ENCODE peak calls at places on chromosomes 2 and 18, in nine cellular contexts. H is Right ventricle myocardium superior; P is ovary; V is HT-29; M is CD8-positive, alpha-beta memory T cell; W is stimulated activated CD8-positive, alpha-beta memory T cell treated with anti-CD3 and anti-CD28 coated beads, Interleukin-7, amount 100 ng/mL, for 1 hour; Z is EH; K is activated CD8-positive, alpha-beta T cell treated with anti-CD3 and anti-CD28 coated beads for 36 hours; Y is HTR-8/SVneo. S is an unnamed sample.

GRCh38 chr2:233093721-233094120 is 33.6 kb downstream of the INPP5D start:
- DNase-seq in H (no peak), P (no peak), V (no peak), M (no peak), W (no peak), Z (no peak), K (no peak), Y (no peak), S (no peak)

GRCh38 chr2:239873656-239874635 is 151.2 kb downstream of the NDUFA10 start:
- DNase-seq in H (no peak), P (no peak), V (no peak), M (no peak), W (no peak), Z (no peak), K (no peak), Y (no peak), S (no peak)

GRCh38 chr2:5914831-5915611 is 222.8 kb downstream of the SOX11 start:
- DNase-seq in H (peak), P (no peak), V (no peak), M (no peak), W (no peak), Z (no peak), K (no peak), Y (no peak), S (no peak)

GRCh38 chr18:47163241-47163640 is 12.9 kb downstream of the IER3IP1 start:
- DNase-seq in H (no peak), P (no peak), V (no peak), M (no peak), W (no peak), Z (peak), K (peak), Y (no peak), S (no peak)

GRCh38 chr2:168992591-168993349 is 38.4 kb downstream of the ABCB11 start:
- DNase-seq in H (no peak), P (no peak), V (no peak), M (no peak), W (no peak), Z (peak), K (no peak), Y (no peak), S (no peak)

GRCh38 chr2:97924194-97924593 is 71.6 kb downstream of the TMEM131 start:
- DNase-seq in H (no peak), P (no peak), V (no peak), M (no peak), W (no peak), Z (no peak), K (no peak), Y (no peak), S (no peak)

GRCh38 chr2:207046642-207047213 is 107.4 kb downstream of the CPO start:
- DNase-seq in H (no peak), P (no peak), V (no peak), M (no peak), W (peak), Z (peak), K (peak), Y (peak), S (no peak)

GRCh38 chr2:172811027-172811426 is 75.4 kb downstream of the RAPGEF4 start:
- DNase-seq in H (no peak), P (no peak), V (no peak), M (no peak), W (no peak), Z (peak), K (peak), Y (no peak), S (no peak)

GRCh38 chr18:901769-902168 is 2.9 kb upstream of the ADCYAP1 start:
- DNase-seq in H (no peak), P (no peak), V (no peak), M (no peak), W (no peak), Z (no peak), K (no peak), Y (no peak), S (no peak)

GRCh38 chr18:59696311-59697235 is 650 bp downstream of the CCBE1 start:
- DNase-seq in H (no peak), P (peak), V (no peak), M (no peak), W (no peak), Z (peak), K (peak), Y (no peak), S (no peak)

GRCh38 chr18:70295633-70296188 is 6.9 kb downstream of the SOCS6 start:
- DNase-seq in H (no peak), P (no peak), V (no peak), M (no peak), W (no peak), Z (peak), K (no peak), Y (no peak), S (no peak)

GRCh38 chr2:9174771-9175441 is 31.7 kb upstream of the ASAP2 start:
- DNase-seq in H (no peak), P (no peak), V (peak), M (no peak), W (no peak), Z (peak), K (no peak), Y (peak), S (peak)

GRCh38 chr18:59570101-59570875 is 126.9 kb downstream of the CCBE1 start:
- DNase-seq in H (no peak), P (no peak), V (no peak), M (no peak), W (no peak), Z (peak), K (no peak), Y (no peak), S (no peak)

GRCh38 chr18:26863122-26863879 is 2.2 kb downstream of the AQP4 start:
- DNase-seq in H (peak), P (peak), V (peak), M (no peak), W (no peak), Z (no peak), K (no peak), Y (no peak), S (no peak)

GRCh38 chr2:30926606-30927005 is 119.4 kb upstream of the CAPN13 start:
- DNase-seq in H (no peak), P (no peak), V (no peak), M (no peak), W (no peak), Z (no peak), K (no peak), Y (no peak), S (no peak)

GRCh38 chr2:178200331-178200730 is 6.0 kb downstream of the OSBPL6 start:
- DNase-seq in H (no peak), P (no peak), V (no peak), M (no peak), W (no peak), Z (no peak), K (no peak), Y (no peak), S (no peak)

GRCh38 chr2:65130440-65131175 is 702 bp upstream of the RAB1A start:
- DNase-seq in H (no peak), P (no peak), V (peak), M (no peak), W (no peak), Z (no peak), K (no peak), Y (no peak), S (peak)

GRCh38 chr2:134083548-134083947 is 170.3 kb upstream of the MGAT5 start:
- DNase-seq in H (no peak), P (no peak), V (no peak), M (no peak), W (no peak), Z (peak), K (no peak), Y (no peak), S (no peak)

GRCh38 chr2:197613509-197613987 is 61.8 kb downstream of the RFTN2 start:
- DNase-seq in H (no peak), P (no peak), V (no peak), M (no peak), W (no peak), Z (no peak), K (no peak), Y (no peak), S (no peak)

GRCh38 chr2:52613064-52613463 is 1154.5 kb upstream of the CHAC2 start:
- DNase-seq in H (no peak), P (no peak), V (peak), M (no peak), W (no peak), Z (no peak), K (no peak), Y (peak), S (no peak)

GRCh38 chr2:128421286-128421685 is 102.6 kb upstream of the HS6ST1 start:
- DNase-seq in H (no peak), P (no peak), V (no peak), M (no peak), W (no peak), Z (no peak), K (no peak), Y (no peak), S (no peak)

GRCh38 chr2:111617299-111617803 is 266.6 kb downstream of the ANAPC1 start:
- DNase-seq in H (no peak), P (no peak), V (no peak), M (no peak), W (no peak), Z (peak), K (no peak), Y (no peak), S (no peak)

GRCh38 chr2:54557601-54558187 is 101.6 kb downstream of the SPTBN1 start:
- DNase-seq in H (peak), P (peak), V (peak), M (peak), W (peak), Z (peak), K (peak), Y (peak), S (peak)

GRCh38 chr18:7958081-7958896 is 391.2 kb downstream of the PTPRM start:
- DNase-seq in H (no peak), P (no peak), V (no peak), M (no peak), W (no peak), Z (peak), K (no peak), Y (no peak), S (no peak)

GRCh38 chr2:208407667-208408066 is 1.1 kb downstream of the PTH2R start:
- DNase-seq in H (no peak), P (no peak), V (peak), M (no peak), W (no peak), Z (peak), K (peak), Y (no peak), S (no peak)

GRCh38 chr2:74498500-74499268 is 719 bp downstream of the LBX2 start:
- DNase-seq in H (no peak), P (no peak), V (peak), M (no peak), W (no peak), Z (peak), K (peak), Y (no peak), S (no peak)

GRCh38 chr2:157258520-157259326 is 1.2 kb downstream of the GALNT5 start:
- DNase-seq in H (no peak), P (no peak), V (no peak), M (no peak), W (no peak), Z (no peak), K (no peak), Y (no peak), S (no peak)

GRCh38 chr2:150472122-150472899 is 15.2 kb downstream of the RND3 start:
- DNase-seq in H (peak), P (no peak), V (peak), M (no peak), W (no peak), Z (peak), K (no peak), Y (no peak), S (peak)

GRCh38 chr2:214019973-214020345 is 390.9 kb upstream of the VWC2L start:
- DNase-seq in H (no peak), P (no peak), V (no peak), M (no peak), W (no peak), Z (no peak), K (no peak), Y (no peak), S (no peak)

GRCh38 chr2:81266106-81266505 is 961.6 kb upstream of the LRRTM1 start:
- DNase-seq in H (no peak), P (no peak), V (peak), M (no peak), W (no peak), Z (no peak), K (peak), Y (peak), S (no peak)

GRCh38 chr18:21513292-21513691 is 87.2 kb downstream of the ESCO1 start:
- DNase-seq in H (no peak), P (no peak), V (no peak), M (no peak), W (no peak), Z (peak), K (no peak), Y (no peak), S (no peak)